ENCODE peak calls at places on chromosomes 7 and 10, in seven cellular contexts. Q is GM13976; A is brain microvascular endothelial cell; O is HFFc6; L is Caco-2; K is activated CD8-positive, alpha-beta T cell treated with anti-CD3 and anti-CD28 coated beads for 36 hours; T is breast epithelium. V is an unnamed sample.

GRCh38 chr7:39686261-39686924 is 63.0 kb downstream of the RALA start:
- DNase-seq in L (no peak), A (no peak), T (no peak), Q (peak; percentile 58), O (peak; percentile 65), K (peak; percentile 33), V (no peak)

GRCh38 chr10:86648706-86649426 is 5.5 kb upstream of the OPN4 start:
- DNase-seq in T (peak; percentile 45), A (peak; percentile 35), O (peak; percentile 91), L (no peak), K (no peak), Q (no peak), V (peak; percentile 82)

GRCh38 chr10:23106508-23106907 is 11.1 kb downstream of the MSRB2 start:
- DNase-seq in O (no peak), L (no peak), Q (no peak), T (no peak), K (no peak), A (no peak), V (no peak)

GRCh38 chr10:131822013-131822693 is 78.7 kb upstream of the PPP2R2D start:
- DNase-seq in O (no peak), A (no peak), K (no peak), T (no peak), Q (no peak), L (no peak), V (no peak)

GRCh38 chr7:119756687-119757086 is 516.3 kb upstream of the KCND2 start:
- DNase-seq in O (no peak), T (no peak), A (no peak), K (no peak), L (no peak), Q (no peak), V (no peak)

GRCh38 chr7:16923019-16923418 is 41.2 kb upstream of the AGR3 start:
- DNase-seq in L (no peak), O (no peak), K (peak; percentile 29), T (no peak), A (no peak), Q (no peak), V (no peak)

GRCh38 chr10:76397957-76398665 is 966.7 kb downstream of the LRMDA start:
- DNase-seq in O (no peak), K (no peak), T (no peak), A (peak; percentile 43), L (no peak), Q (no peak), V (no peak)

GRCh38 chr7:141153231-141153630 is 79.4 kb downstream of the TMEM178B start:
- DNase-seq in L (no peak), K (no peak), Q (no peak), O (no peak), A (no peak), T (no peak), V (no peak)

GRCh38 chr7:36673703-36674102 is 50.6 kb downstream of the AOAH start:
- DNase-seq in Q (no peak), K (no peak), O (no peak), T (no peak), A (no peak), L (no peak), V (no peak)

GRCh38 chr10:70317272-70317942 is 33.6 kb upstream of the NPFFR1 start:
- DNase-seq in A (no peak), L (no peak), Q (no peak), K (no peak), O (no peak), T (no peak), V (no peak)

GRCh38 chr7:149440222-149440621 is 20.6 kb downstream of the ZNF777 start:
- DNase-seq in A (no peak), L (no peak), T (no peak), O (no peak), Q (no peak), K (peak; percentile 64), V (no peak)

GRCh38 chr7:140005754-140006503 is 56.8 kb downstream of the PARP12 start:
- DNase-seq in O (no peak), A (peak; percentile 52), T (no peak), Q (no peak), L (peak; percentile 52), K (no peak), V (no peak)

GRCh38 chr7:140390466-140391190 is 7.7 kb downstream of the SLC37A3 start:
- DNase-seq in O (no peak), L (no peak), Q (no peak), A (no peak), T (no peak), K (peak; percentile 45), V (no peak)

GRCh38 chr7:92925876-92926696 is 89.7 kb upstream of the CDK6 start:
- DNase-seq in K (peak; percentile 2), O (no peak), T (no peak), Q (no peak), A (peak; percentile 52), L (peak; percentile 24), V (no peak)

GRCh38 chr7:91929463-91929862 is 11.2 kb upstream of the AKAP9 start:
- DNase-seq in L (no peak), A (no peak), Q (no peak), K (no peak), T (no peak), O (no peak), V (no peak)

GRCh38 chr10:124717911-124718734 is 26.1 kb downstream of the FAM53B start:
- DNase-seq in K (peak; percentile 94), Q (peak; percentile 54), T (no peak), O (no peak), L (no peak), A (no peak), V (no peak)

GRCh38 chr10:7480742-7481381 is 70.0 kb upstream of the SFMBT2 start:
- DNase-seq in Q (no peak), A (no peak), O (no peak), T (no peak), L (no peak), K (peak; percentile 45), V (no peak)

GRCh38 chr10:99832439-99832838 is 50.0 kb downstream of the ABCC2 start:
- DNase-seq in Q (no peak), A (no peak), K (no peak), L (no peak), T (no peak), O (no peak), V (no peak)

GRCh38 chr10:63140077-63140476 is 6.9 kb downstream of the NRBF2 start:
- DNase-seq in A (no peak), L (no peak), K (no peak), Q (no peak), O (no peak), T (no peak), V (no peak)
- TF ChIP-seq CTCF in A (no peak), L (no peak), K (no peak), Q (no peak), O (no peak), T (no peak), V (no peak)

DNA sequence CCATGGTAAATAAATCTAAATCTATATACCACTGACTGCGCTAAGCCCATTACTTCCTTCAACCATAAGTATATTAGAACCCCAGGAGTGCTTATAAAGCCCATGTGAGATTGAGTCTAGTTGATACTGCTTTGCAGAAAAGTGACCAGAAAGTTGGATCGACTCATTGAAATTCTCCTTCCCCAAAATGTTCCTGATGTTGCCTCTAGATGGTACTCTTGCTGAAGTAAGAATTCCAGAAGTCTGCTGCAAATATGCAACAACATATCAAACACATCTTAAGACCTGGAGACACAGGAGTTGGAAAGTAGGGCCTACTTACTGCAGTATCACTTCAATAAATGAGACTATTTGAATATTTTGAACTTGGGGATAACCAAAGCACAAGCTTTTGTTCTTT is 550.8 kb downstream of the IPMK start:
- DNase-seq in Q (no peak), T (no peak), K (no peak), L (peak; percentile 49), A (peak; percentile 24), O (peak; percentile 26), V (no peak)
- TF ChIP-seq CTCF in Q (no peak), T (no peak), K (no peak), L (peak; percentile 81), A (peak; percentile 57), O (peak; percentile 74), V (peak; percentile 48)

GRCh38 chr10:112552593-112553110 is 105.6 kb downstream of the VTI1A start:
- DNase-seq in Q (no peak), L (no peak), K (no peak), A (no peak), O (no peak), T (no peak), V (no peak)

GRCh38 chr10:112554263-112554662 is 107.2 kb downstream of the VTI1A start:
- DNase-seq in O (no peak), K (no peak), L (no peak), Q (no peak), T (no peak), A (no peak), V (no peak)

GRCh38 chr10:112553315-112553714 is 106.3 kb downstream of the VTI1A start:
- DNase-seq in A (no peak), Q (no peak), T (no peak), O (no peak), K (no peak), L (no peak), V (no peak)

GRCh38 chr10:112546474-112546873 is 99.5 kb downstream of the VTI1A start:
- DNase-seq in L (no peak), A (no peak), T (no peak), Q (peak; percentile 28), K (no peak), O (no peak), V (no peak)

DNA sequence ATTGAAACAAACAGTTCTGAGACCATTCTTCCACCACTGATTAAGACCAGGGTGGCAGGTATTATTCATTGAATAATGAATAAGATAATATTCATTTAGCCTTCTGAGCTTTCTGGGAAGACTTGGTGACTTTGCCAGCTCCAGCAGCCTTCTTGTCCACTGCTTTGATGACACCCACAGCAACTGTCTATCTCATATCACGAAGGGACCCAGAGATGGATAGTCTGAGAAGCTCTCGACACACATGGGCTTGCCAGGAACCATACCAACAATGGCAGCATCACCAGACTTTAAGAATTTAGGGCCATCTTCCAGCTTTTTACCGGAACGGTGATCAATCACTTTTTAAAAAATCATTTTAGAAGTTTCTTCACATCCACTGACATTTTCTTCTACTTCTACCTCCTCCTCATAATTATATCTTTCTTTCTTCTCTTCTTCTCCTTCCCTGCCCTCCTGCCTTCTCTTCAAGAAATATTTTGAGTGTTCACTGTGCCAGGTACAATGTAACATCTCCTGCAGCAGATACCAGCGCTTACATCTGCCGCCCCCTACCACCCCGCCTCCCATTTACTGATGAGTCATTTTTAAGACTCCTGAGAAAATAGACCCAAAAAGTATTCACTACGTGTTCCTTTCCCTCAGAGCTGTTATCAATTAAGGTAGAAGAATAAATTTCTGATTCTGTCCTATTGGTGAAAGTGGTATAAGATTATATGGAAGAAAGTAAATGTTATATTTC is 101.7 kb downstream of the VTI1A start:
- DNase-seq in K (no peak), T (no peak), A (no peak), L (no peak), O (no peak), Q (no peak), V (no peak)
- TF ChIP-seq CTCF in K (no peak), T (no peak), A (no peak), L (no peak), O (no peak), Q (no peak), V (no peak)

DNA sequence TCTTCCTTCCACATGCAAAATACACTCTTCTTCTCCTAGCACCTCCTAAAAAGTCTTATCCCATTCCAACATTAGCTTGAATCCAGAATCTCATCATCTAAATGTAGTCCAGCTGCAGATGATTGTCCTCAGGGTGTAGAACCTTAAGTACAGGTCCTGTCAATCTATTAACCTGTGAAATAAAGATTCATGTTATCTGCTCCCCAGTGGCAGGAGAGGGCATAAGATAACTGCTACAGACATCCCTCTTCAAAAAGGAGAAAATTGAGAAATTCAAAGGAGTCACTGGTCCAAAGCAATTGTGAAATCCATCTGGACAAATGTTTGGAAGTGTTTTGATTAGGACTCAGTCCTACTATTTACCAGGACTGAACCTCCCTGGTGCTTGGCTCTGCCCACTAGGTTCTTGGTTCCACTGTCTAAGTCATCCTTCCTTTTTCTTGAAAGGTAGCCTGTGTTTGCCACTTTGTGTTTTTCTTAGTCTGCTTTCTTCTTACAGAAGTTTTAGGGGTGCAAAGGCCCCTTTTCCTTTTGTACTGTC is 96.2 kb downstream of the ADD3 start:
- DNase-seq in L (no peak), T (no peak), K (no peak), O (no peak), Q (no peak), A (no peak), V (no peak)
- TF ChIP-seq CTCF in L (peak; percentile 14), T (no peak), K (no peak), O (no peak), Q (no peak), A (no peak), V (no peak)